ENCODE peak calls at places on chromosomes 1 and 21, in nine cellular contexts. A, H, G, J, L, C, I, U and Q are unnamed samples.

GRCh38 chr1:41517039-41517438 is 32.6 kb upstream of the EDN2 start:
- DNase-seq in A (no peak), H (no peak), G (no peak), J (no peak), L (no peak), C (no peak), I (no peak), U (no peak), Q (no peak)

GRCh38 chr1:110040548-110040947 is 6.1 kb downstream of the STRIP1 start:
- DNase-seq in A (no peak), H (no peak), G (no peak), J (no peak), L (no peak), C (no peak), I (no peak), U (no peak), Q (no peak)

GRCh38 chr1:106921186-106921585 is 135.3 kb upstream of the PRMT6 start:
- DNase-seq in A (peak), H (no peak), G (no peak), J (no peak), L (no peak), C (no peak), I (peak), U (peak), Q (no peak)

GRCh38 chr1:52651904-52652303 is 18.9 kb downstream of the SHISAL2A start:
- DNase-seq in A (no peak), H (no peak), G (no peak), J (no peak), L (no peak), C (no peak), I (no peak), U (no peak), Q (no peak)

GRCh38 chr1:227320476-227320875 is 2.2 kb upstream of the CDC42BPA start:
- DNase-seq in A (no peak), H (no peak), G (no peak), J (no peak), L (no peak), C (no peak), I (no peak), U (no peak), Q (no peak)

GRCh38 chr1:201493757-201494617 is 12.9 kb downstream of the CSRP1 start:
- DNase-seq in A (no peak), H (no peak), G (no peak), J (no peak), L (no peak), C (peak), I (peak), U (peak), Q (peak)

GRCh38 chr1:17551755-17552234 is 12.3 kb downstream of the ARHGEF10L start:
- DNase-seq in A (peak), H (no peak), G (peak), J (no peak), L (no peak), C (peak), I (peak), U (peak), Q (peak)

GRCh38 chr1:114093624-114094302 is 59.9 kb downstream of the SYT6 start:
- DNase-seq in A (peak), H (no peak), G (no peak), J (peak), L (no peak), C (no peak), I (peak), U (peak), Q (peak)

GRCh38 chr1:170385750-170386149 is 146.2 kb upstream of the GORAB start:
- DNase-seq in A (no peak), H (no peak), G (no peak), J (no peak), L (no peak), C (no peak), I (no peak), U (no peak), Q (no peak)

GRCh38 chr1:36638268-36638667 is 155.6 kb upstream of the CSF3R start:
- DNase-seq in A (peak), H (no peak), G (no peak), J (no peak), L (no peak), C (no peak), I (no peak), U (peak), Q (no peak)

GRCh38 chr21:38383411-38384245 is 114.6 kb downstream of the ERG start:
- DNase-seq in A (no peak), H (no peak), G (no peak), J (no peak), L (no peak), C (no peak), I (no peak), U (no peak), Q (no peak)

GRCh38 chr1:224564491-224565084 is 51.5 kb upstream of the CNIH3 start:
- DNase-seq in A (peak), H (no peak), G (no peak), J (no peak), L (no peak), C (no peak), I (no peak), U (no peak), Q (no peak)

GRCh38 chr1:44544960-44545359 is 129.3 kb downstream of the TMEM53 start:
- DNase-seq in A (no peak), H (no peak), G (no peak), J (no peak), L (no peak), C (no peak), I (no peak), U (no peak), Q (no peak)

GRCh38 chr21:42541174-42541573 is 27.5 kb downstream of the SLC37A1 start:
- DNase-seq in A (no peak), H (no peak), G (no peak), J (no peak), L (no peak), C (no peak), I (no peak), U (no peak), Q (no peak)

GRCh38 chr1:44273560-44274292 is 60.5 kb downstream of the DMAP1 start:
- DNase-seq in A (no peak), H (no peak), G (no peak), J (no peak), L (no peak), C (no peak), I (no peak), U (no peak), Q (no peak)

GRCh38 chr1:25906644-25907300 is 553 bp upstream of the STMN1 start:
- DNase-seq in A (peak), H (peak), G (peak), J (peak), L (no peak), C (peak), I (no peak), U (no peak), Q (peak)

GRCh38 chr1:41274827-41275519 is 32.9 kb upstream of the SCMH1 start:
- DNase-seq in A (peak), H (no peak), G (no peak), J (no peak), L (no peak), C (no peak), I (no peak), U (no peak), Q (no peak)

GRCh38 chr1:109263234-109263596 is 13.9 kb downstream of the CELSR2 start:
- DNase-seq in A (no peak), H (no peak), G (no peak), J (no peak), L (no peak), C (no peak), I (no peak), U (no peak), Q (no peak)

GRCh38 chr1:171389176-171389575 is 75.2 kb downstream of the FMO4 start:
- DNase-seq in A (peak), H (no peak), G (no peak), J (no peak), L (no peak), C (no peak), I (no peak), U (peak), Q (no peak)

GRCh38 chr1:161038523-161039153 is at the start of gene TSTD1:
- DNase-seq in A (no peak), H (peak), G (peak), J (no peak), L (peak), C (peak), I (no peak), U (no peak), Q (peak)

GRCh38 chr1:207286747-207287528 is 34.5 kb upstream of the CD55 start:
- DNase-seq in A (no peak), H (no peak), G (no peak), J (no peak), L (no peak), C (no peak), I (no peak), U (no peak), Q (no peak)

GRCh38 chr1:170261669-170262068 is 115.9 kb downstream of the NTMT2 start:
- DNase-seq in A (peak), H (no peak), G (no peak), J (no peak), L (no peak), C (no peak), I (peak), U (no peak), Q (no peak)

GRCh38 chr1:143680304-143680703 is 291.5 kb downstream of the FAM72C start:
- DNase-seq in A (no peak), H (no peak), G (no peak), J (no peak), L (no peak), C (no peak), I (no peak), U (no peak), Q (no peak)

GRCh38 chr1:222196736-222197135 is 351.2 kb downstream of the HHIPL2 start:
- DNase-seq in A (no peak), H (no peak), G (no peak), J (no peak), L (no peak), C (no peak), I (no peak), U (no peak), Q (no peak)

GRCh38 chr1:77282187-77282865 is 507 bp downstream of the AK5 start:
- DNase-seq in A (peak), H (no peak), G (no peak), J (peak), L (peak), C (no peak), I (peak), U (peak), Q (no peak)

GRCh38 chr1:38489844-38490270 is 369.7 kb downstream of the RRAGC start:
- DNase-seq in A (peak), H (no peak), G (peak), J (peak), L (peak), C (no peak), I (no peak), U (peak), Q (peak)

GRCh38 chr21:33847586-33848251 is 67.9 kb downstream of the ATP5PO start:
- DNase-seq in A (no peak), H (no peak), G (no peak), J (no peak), L (no peak), C (no peak), I (no peak), U (no peak), Q (no peak)

GRCh38 chr1:237098517-237098916 is 56.5 kb downstream of the RYR2 start:
- DNase-seq in A (no peak), H (no peak), G (no peak), J (no peak), L (no peak), C (no peak), I (peak), U (no peak), Q (no peak)

GRCh38 chr1:147628441-147628840 is 41.9 kb downstream of the ACP6 start:
- DNase-seq in A (no peak), H (no peak), G (no peak), J (no peak), L (no peak), C (no peak), I (no peak), U (no peak), Q (no peak)

GRCh38 chr1:33634806-33635205 is 162.4 kb downstream of the ZSCAN20 start:
- DNase-seq in A (peak), H (no peak), G (peak), J (peak), L (peak), C (peak), I (no peak), U (peak), Q (peak)

GRCh38 chr1:177410179-177410766 is 239.5 kb downstream of the BRINP2 start:
- DNase-seq in A (no peak), H (no peak), G (no peak), J (no peak), L (no peak), C (no peak), I (no peak), U (no peak), Q (no peak)

GRCh38 chr1:151790940-151791651 is 796 bp upstream of the TDRKH start:
- DNase-seq in A (peak), H (no peak), G (peak), J (peak), L (no peak), C (no peak), I (no peak), U (no peak), Q (no peak)

GRCh38 chr1:36486436-36487335 is 4.0 kb upstream of the CSF3R start:
- DNase-seq in A (no peak), H (peak), G (peak), J (peak), L (no peak), C (peak), I (peak), U (peak), Q (peak)

GRCh38 chr1:78223417-78224215 is 177.8 kb downstream of the GIPC2 start:
- DNase-seq in A (peak), H (no peak), G (no peak), J (no peak), L (no peak), C (no peak), I (peak), U (peak), Q (no peak)

GRCh38 chr1:76268341-76268740 is 193.8 kb downstream of the ST6GALNAC3 start:
- DNase-seq in A (peak), H (no peak), G (no peak), J (no peak), L (no peak), C (no peak), I (peak), U (no peak), Q (no peak)

GRCh38 chr1:155859881-155860841 is 794 bp downstream of the SYT11 start:
- DNase-seq in A (peak), H (peak), G (peak), J (no peak), L (peak), C (peak), I (peak), U (peak), Q (peak)

GRCh38 chr1:243291287-243291686 is 35.4 kb downstream of the SDCCAG8 start:
- DNase-seq in A (peak), H (no peak), G (no peak), J (no peak), L (no peak), C (no peak), I (no peak), U (no peak), Q (no peak)

GRCh38 chr1:61191140-61191720 is 108.9 kb downstream of the NFIA start:
- DNase-seq in A (no peak), H (no peak), G (no peak), J (no peak), L (no peak), C (no peak), I (no peak), U (no peak), Q (no peak)

GRCh38 chr1:183251101-183251958 is 65.3 kb downstream of the LAMC2 start:
- DNase-seq in A (no peak), H (no peak), G (no peak), J (no peak), L (no peak), C (no peak), I (no peak), U (no peak), Q (no peak)
- TF ChIP-seq CTCF in A (no peak), H (no peak), G (no peak), J (no peak), L (no peak), C (no peak), I (no peak), U (no peak), Q (no peak)

DNA sequence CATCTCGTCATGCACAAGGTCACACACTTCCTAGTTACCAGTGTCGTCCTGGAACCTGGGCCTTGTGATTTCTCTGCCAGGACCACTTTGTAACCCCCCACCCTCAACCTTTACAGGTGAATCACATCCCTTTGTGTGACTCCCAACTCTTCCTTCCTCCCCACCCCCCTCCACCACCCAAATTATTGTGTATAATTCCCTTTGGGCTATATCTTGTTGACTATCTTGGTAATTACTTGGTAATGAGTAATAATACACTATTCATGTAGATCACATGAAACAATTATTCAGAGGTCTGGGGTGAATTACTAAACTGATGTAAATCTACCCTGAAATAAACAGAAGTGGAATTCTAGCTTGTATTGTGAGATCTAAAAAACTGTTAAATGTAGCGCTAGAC is 1.7 kb downstream of the KCNK1 start:
- DNase-seq in A (no peak), H (no peak), G (no peak), J (no peak), L (no peak), C (no peak), I (no peak), U (no peak), Q (no peak)
- H3K4me3 ChIP-seq in A (no peak), H (peak), G (peak), J (no peak), L (no peak), C (peak), I (peak), U (no peak), Q (peak)

GRCh38 chr1:83548311-83548710 is 450.6 kb downstream of the TTLL7 start:
- DNase-seq in A (no peak), H (no peak), G (no peak), J (no peak), L (no peak), C (no peak), I (no peak), U (no peak), Q (no peak)

GRCh38 chr1:83546863-83547262 is 452.1 kb downstream of the TTLL7 start:
- DNase-seq in A (peak), H (no peak), G (no peak), J (no peak), L (no peak), C (no peak), I (peak), U (peak), Q (no peak)

GRCh38 chr1:83543222-83543973 is 455.5 kb downstream of the TTLL7 start:
- DNase-seq in A (no peak), H (no peak), G (no peak), J (no peak), L (no peak), C (no peak), I (no peak), U (no peak), Q (no peak)

GRCh38 chr1:83547903-83548302 is 451.0 kb downstream of the TTLL7 start:
- DNase-seq in A (peak), H (no peak), G (no peak), J (no peak), L (no peak), C (no peak), I (peak), U (peak), Q (peak)

DNA sequence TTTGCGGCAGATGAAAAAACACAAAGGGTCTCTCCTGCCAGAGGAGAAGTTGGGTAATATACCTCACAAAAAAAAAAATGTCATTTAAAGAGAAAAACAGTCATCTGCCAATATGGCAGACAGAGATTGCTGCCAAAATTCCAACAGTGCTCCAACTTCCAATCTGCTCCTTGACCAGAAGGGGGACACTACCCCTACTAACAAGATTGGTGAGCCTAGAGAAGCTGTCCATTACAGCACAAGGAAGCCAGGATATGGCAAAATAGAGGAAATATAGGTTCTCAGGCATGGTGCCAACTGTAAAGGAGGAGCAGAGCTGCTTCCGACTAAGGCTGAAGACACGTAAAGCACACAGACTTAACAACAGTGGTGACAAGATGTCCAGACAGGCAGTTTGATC is 453.5 kb downstream of the TTLL7 start:
- DNase-seq in A (no peak), H (no peak), G (no peak), J (peak), L (no peak), C (no peak), I (no peak), U (no peak), Q (no peak)
- TF ChIP-seq CTCF in A (no peak), H (no peak), G (no peak), J (no peak), L (no peak), C (no peak), I (no peak), U (no peak), Q (no peak)

DNA sequence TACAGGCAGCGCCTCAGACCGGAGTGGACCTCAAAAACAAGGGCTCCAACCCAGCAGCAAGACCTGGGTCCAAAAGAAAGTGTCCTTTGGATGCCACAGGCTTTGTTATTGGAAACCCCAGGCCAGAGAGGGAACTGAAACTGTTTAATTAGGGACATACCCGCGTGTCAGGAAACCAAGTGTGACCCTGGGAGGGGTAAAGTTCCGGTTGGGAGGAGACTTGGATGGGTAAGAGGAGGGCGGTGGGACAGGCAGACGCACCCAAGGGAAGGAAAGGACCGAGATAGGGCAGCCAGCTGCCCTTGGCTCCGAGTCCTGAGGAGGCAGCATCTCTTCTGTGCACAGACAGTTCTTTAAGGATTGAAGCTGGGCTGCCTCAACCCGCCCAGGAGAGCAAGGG is 71.4 kb downstream of the CDC7 start:
- DNase-seq in A (no peak), H (no peak), G (no peak), J (no peak), L (no peak), C (no peak), I (no peak), U (no peak), Q (no peak)
- H3K4me3 ChIP-seq in A (no peak), H (no peak), G (no peak), J (no peak), L (no peak), C (no peak), I (no peak), U (no peak), Q (no peak)

DNA sequence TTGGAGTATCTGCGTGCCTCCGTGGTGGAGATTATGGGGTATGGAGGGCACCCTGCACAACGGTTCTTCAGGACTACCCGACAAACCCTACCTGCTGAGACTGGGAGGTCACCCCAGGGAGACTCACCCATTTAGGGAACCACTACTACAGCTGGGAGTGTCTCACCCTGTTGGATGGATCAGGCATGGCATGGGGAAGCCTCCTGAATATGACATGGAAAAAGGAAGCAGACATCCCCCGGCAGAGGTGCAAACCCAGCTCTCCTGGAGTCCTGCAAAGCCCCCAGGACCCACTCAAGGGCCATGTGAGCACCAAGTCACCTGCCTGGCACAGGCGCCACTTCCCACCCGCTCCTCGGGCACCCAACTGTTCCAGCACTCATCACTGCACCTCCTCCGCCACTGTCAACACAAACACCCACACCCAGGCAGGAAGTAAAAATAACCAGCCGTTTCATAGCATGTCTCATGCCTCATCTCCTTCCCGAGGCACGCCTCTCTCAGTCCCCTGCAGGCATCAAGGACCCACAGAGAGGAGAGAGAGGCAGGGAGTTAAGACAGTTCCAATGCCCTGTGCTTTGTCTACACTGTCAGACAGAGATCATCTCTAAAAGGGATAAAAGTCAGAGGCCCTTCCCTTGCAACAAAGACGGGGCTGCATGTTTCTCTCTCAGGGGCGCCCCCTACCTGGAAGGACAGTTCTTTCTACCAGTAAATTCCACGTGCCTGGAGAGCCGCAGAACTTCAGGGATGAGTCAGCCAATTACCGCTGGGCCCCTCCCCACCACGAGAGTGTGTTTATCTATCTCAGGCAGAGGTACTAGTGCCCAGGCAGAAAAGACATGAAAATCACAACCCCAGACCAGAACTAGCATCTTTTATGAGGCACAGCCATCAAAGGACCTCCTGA is 150.1 kb upstream of the SOD1 start:
- DNase-seq in A (no peak), H (no peak), G (peak), J (peak), L (peak), C (no peak), I (no peak), U (peak), Q (peak)
- TF ChIP-seq CTCF in A (no peak), H (no peak), G (no peak), J (peak), L (peak), C (no peak), I (no peak), U (peak), Q (peak)